ENCODE peak calls at places on chromosomes 13 and 19, in ten cellular contexts. N is AG10803, P is fibroblast of mammary gland, M is heart right ventricle, D is lower lobe of right lung, T is endothelial cell of umbilical vein, L is Caco-2, Z is ascending aorta, X is GM23338, C is cardiac fibroblast. B is an unnamed sample.

GRCh38 chr19:33798701-33799111 is 2.0 kb downstream of the KCTD15 start:
- DNase-seq in N (peak; percentile 33), P (no peak), M (no peak), D (no peak), T (peak; percentile 35), L (no peak), Z (no peak), X (peak; percentile 56), C (peak; percentile 39), B (no peak)

GRCh38 chr19:48113190-48113917 is 2.7 kb upstream of the PLA2G4C start:
- DNase-seq in N (no peak), P (no peak), M (no peak), D (no peak), T (no peak), L (no peak), Z (no peak), X (no peak), C (peak; percentile 18), B (no peak)

GRCh38 chr19:46299004-46299509 is 2.2 kb downstream of the HIF3A start:
- DNase-seq in N (peak; percentile 57), P (peak; percentile 88), M (peak; percentile 97), D (peak; percentile 95), T (peak; percentile 95), L (no peak), Z (peak; percentile 81), X (no peak), C (peak; percentile 98), B (peak; percentile 93)

GRCh38 chr19:41595258-41595889 is 19.4 kb downstream of the CEACAM21 start:
- DNase-seq in N (peak; percentile 75), P (peak; percentile 86), M (peak; percentile 38), D (no peak), T (peak; percentile 95), L (peak; percentile 64), Z (no peak), X (peak; percentile 82), C (peak; percentile 87), B (peak; percentile 44)

GRCh38 chr19:38735257-38735686 is 9.0 kb downstream of the CAPN12 start:
- DNase-seq in N (no peak), P (no peak), M (peak; percentile 17), D (peak; percentile 59), T (no peak), L (peak; percentile 59), Z (no peak), X (peak; percentile 84), C (no peak), B (no peak)

GRCh38 chr19:7304200-7304599 is 10.0 kb upstream of the INSR start:
- DNase-seq in N (no peak), P (no peak), M (no peak), D (no peak), T (no peak), L (no peak), Z (no peak), X (no peak), C (no peak), B (no peak)

GRCh38 chr13:39224841-39225240 is 186.6 kb downstream of the NHLRC3 start:
- DNase-seq in N (no peak), P (no peak), M (no peak), D (no peak), T (no peak), L (no peak), Z (no peak), X (no peak), C (no peak), B (no peak)

GRCh38 chr13:96984061-96984508 is 10.2 kb downstream of the OXGR1 start:
- DNase-seq in N (no peak), P (peak; percentile 12), M (no peak), D (peak; percentile 67), T (peak; percentile 75), L (peak; percentile 75), Z (no peak), X (peak; percentile 69), C (no peak), B (no peak)

DNA sequence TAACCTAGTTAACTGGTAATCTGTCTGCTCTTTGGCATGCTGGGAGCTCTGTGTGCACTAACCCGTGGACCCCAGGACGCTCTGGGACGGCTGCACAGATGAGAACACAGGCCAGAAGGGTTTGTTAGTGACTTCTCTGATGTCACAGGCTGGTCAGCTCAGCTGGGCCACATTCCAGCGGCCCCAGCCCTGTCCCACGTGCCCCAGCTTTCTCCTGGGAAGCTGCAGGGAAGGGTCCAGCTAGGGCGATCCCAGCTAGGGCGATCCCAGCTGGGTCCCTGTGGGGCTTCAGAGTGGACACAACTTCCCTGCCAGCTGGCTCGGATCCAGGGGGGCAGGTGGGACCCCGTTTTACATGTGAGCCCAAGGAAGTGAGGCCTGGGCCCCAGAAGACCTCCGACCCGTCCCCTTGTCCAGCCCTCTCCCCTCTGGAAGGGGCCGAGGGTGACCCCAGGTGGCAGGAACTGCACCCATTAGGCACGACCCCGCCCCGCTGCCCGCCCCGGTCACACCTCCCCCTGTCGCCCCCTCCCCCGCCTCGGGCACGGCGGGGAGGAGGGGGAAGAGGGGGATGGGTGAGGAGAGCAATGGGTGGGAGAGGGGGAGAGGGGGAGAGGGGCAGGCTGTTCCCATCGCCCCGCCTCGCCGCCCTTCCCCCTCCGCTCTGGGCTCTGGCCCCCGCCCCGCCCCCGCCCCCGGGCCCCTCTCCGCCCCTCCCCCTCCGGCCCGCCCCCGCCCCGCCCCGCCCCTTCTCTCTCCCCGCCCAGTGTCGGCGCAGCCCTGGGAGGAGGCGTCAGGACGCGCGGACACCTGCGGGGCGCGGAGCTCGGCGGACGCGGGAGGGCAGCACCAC is 75.2 kb upstream of the MCF2L start:
- DNase-seq in N (no peak), P (no peak), M (no peak), D (peak; percentile 58), T (peak; percentile 12), L (peak; percentile 85), Z (no peak), X (peak; percentile 71), C (peak; percentile 22), B (no peak)
- H3K4me3 ChIP-seq in N (no peak overlapping the region), P (no peak overlapping the region), M (peak overlapping the region; percentile 55), D (peak overlapping the region; percentile 52), T (no peak overlapping the region), L (peak overlapping the region; percentile 80), Z (peak overlapping the region; percentile 61), X (peak overlapping the region; percentile 70), C (no peak overlapping the region), B (peak overlapping the region; percentile 38)

GRCh38 chr19:49560358-49560900 is 19.9 kb downstream of the NOSIP start:
- DNase-seq in N (no peak), P (no peak), M (peak; percentile 45), D (no peak), T (no peak), L (no peak), Z (no peak), X (no peak), C (no peak), B (no peak)

GRCh38 chr19:49559928-49560327 is 20.4 kb downstream of the NOSIP start:
- DNase-seq in N (no peak), P (no peak), M (no peak), D (no peak), T (no peak), L (no peak), Z (no peak), X (peak; percentile 43), C (no peak), B (no peak)

GRCh38 chr19:49559443-49559842 is 20.9 kb downstream of the NOSIP start:
- DNase-seq in N (no peak), P (no peak), M (no peak), D (no peak), T (no peak), L (no peak), Z (no peak), X (no peak), C (no peak), B (no peak)

GRCh38 chr19:49557641-49558325 is 22.6 kb downstream of the NOSIP start:
- DNase-seq in N (no peak), P (no peak), M (no peak), D (no peak), T (no peak), L (no peak), Z (no peak), X (no peak), C (no peak), B (no peak)

GRCh38 chr19:49558591-49558990 is 21.8 kb downstream of the NOSIP start:
- DNase-seq in N (no peak), P (no peak), M (no peak), D (no peak), T (no peak), L (no peak), Z (no peak), X (no peak), C (no peak), B (no peak)
- H3K4me3 ChIP-seq in N (no peak overlapping the region), P (no peak overlapping the region), M (no peak overlapping the region), D (no peak overlapping the region), T (no peak overlapping the region), L (no peak overlapping the region), Z (no peak overlapping the region), X (no peak overlapping the region), C (no peak overlapping the region), B (no peak overlapping the region)

DNA sequence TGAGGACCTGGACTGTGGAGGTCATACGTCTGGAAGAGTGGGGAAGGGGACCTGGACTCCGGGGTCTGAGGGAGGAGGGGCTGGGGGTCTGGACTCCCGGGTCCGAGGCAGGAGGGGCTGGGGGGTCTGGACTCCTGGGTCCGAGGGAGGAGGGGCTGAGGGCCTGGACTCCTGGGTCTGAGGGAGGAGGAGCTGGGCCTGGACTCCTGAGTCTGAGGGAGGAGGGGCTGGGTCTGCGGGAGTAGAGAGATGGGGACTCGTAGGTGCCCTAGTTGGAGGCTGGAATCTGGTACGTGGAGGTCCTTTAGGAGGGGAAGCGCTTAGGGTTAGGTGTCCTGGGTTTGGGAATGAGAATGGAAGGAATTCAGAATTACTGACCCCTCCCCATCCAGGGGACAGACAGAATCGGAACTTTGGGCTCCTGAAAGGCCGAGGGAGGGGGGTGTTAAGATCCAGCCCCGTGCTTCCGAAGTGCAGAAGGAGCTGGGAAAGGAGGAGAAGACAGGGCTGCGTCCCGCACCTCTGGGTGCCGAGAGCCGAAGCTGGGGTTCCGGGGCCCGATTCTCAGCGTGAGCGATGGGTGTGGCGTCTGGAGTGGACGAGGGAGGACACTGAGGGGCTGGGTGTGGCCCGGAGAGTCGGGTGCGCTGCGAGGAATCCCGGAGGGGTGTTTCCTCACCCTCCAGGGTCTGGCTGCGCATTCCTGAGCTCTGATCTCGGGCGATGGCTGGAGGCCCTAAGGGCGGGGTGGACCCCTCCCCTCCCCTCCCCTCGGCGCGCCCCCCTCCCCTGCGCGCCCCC is 608 bp downstream of the MYADM start:
- DNase-seq in N (peak; percentile 72), P (peak; percentile 44), M (peak; percentile 59), D (peak; percentile 83), T (peak; percentile 40), L (peak; percentile 78), Z (no peak), X (peak; percentile 75), C (peak; percentile 78), B (no peak)
- H3K4me3 ChIP-seq in N (peak overlapping the region; percentile 99), P (peak overlapping the region; percentile 97), M (peak overlapping the region; percentile 66), D (peak overlapping the region; percentile 80), T (peak overlapping the region; percentile 88), L (peak overlapping the region; percentile 99), Z (peak overlapping the region; percentile 86), X (peak overlapping the region; percentile 99), C (peak overlapping the region; percentile 88), B (peak overlapping the region; percentile 80)

GRCh38 chr19:53993448-53993847 is 2.0 kb downstream of the CACNG6 start:
- DNase-seq in N (no peak), P (no peak), M (no peak), D (no peak), T (no peak), L (no peak), Z (no peak), X (no peak), C (no peak), B (no peak)

GRCh38 chr19:53991224-53992113 is at the start of gene CACNG6:
- DNase-seq in N (no peak), P (no peak), M (no peak), D (peak; percentile 52), T (peak; percentile 56), L (peak; percentile 69), Z (no peak), X (peak; percentile 86), C (peak; percentile 61), B (no peak)

GRCh38 chr19:53992815-53993214 is 1.4 kb downstream of the CACNG6 start:
- DNase-seq in N (no peak), P (no peak), M (no peak), D (no peak), T (no peak), L (no peak), Z (no peak), X (no peak), C (no peak), B (no peak)

GRCh38 chr19:53989600-53990533 is 1.6 kb upstream of the CACNG6 start:
- DNase-seq in N (no peak), P (no peak), M (no peak), D (no peak), T (peak; percentile 77), L (no peak), Z (no peak), X (peak; percentile 18), C (peak; percentile 83), B (no peak)

GRCh38 chr19:53992211-53992610 is 774 bp downstream of the CACNG6 start:
- DNase-seq in N (no peak), P (no peak), M (no peak), D (no peak), T (no peak), L (no peak), Z (no peak), X (no peak), C (no peak), B (no peak)
- H3K4me3 ChIP-seq in N (no peak overlapping the region), P (no peak overlapping the region), M (no peak overlapping the region), D (no peak overlapping the region), T (no peak overlapping the region), L (no peak overlapping the region), Z (no peak overlapping the region), X (peak overlapping the region; percentile 59), C (no peak overlapping the region), B (no peak overlapping the region)